ENCODE peak calls at places on chromosome 4, in ten cellular contexts. T, J, C, P, Y, V, Q, E, O and R are unnamed samples.

GRCh38 chr4:130479020-130479419 is 1383.1 kb downstream of the C4orf33 start:
- DNase-seq in T (no peak), J (no peak), C (no peak), P (no peak), Y (no peak), V (no peak), Q (no peak), E (no peak), O (no peak), R (no peak)

GRCh38 chr4:162498168-162498567 is 334.4 kb upstream of the FSTL5 start:
- DNase-seq in T (no peak), J (no peak), C (no peak), P (no peak), Y (no peak), V (no peak), Q (no peak), E (no peak), O (no peak), R (no peak)

GRCh38 chr4:134388351-134388750 is 186.8 kb upstream of the PABPC4L start:
- DNase-seq in T (no peak), J (no peak), C (no peak), P (no peak), Y (no peak), V (no peak), Q (peak), E (no peak), O (no peak), R (no peak)

GRCh38 chr4:170497105-170497504 is 407.3 kb upstream of the AADAT start:
- DNase-seq in T (no peak), J (peak), C (no peak), P (no peak), Y (no peak), V (peak), Q (no peak), E (no peak), O (no peak), R (no peak)

GRCh38 chr4:108372678-108373077 is 203.9 kb upstream of the LEF1 start:
- DNase-seq in T (no peak), J (no peak), C (no peak), P (no peak), Y (no peak), V (peak), Q (no peak), E (no peak), O (no peak), R (no peak)

GRCh38 chr4:10181745-10182445 is 65.3 kb upstream of the WDR1 start:
- DNase-seq in T (no peak), J (no peak), C (no peak), P (no peak), Y (no peak), V (no peak), Q (no peak), E (no peak), O (no peak), R (no peak)

GRCh38 chr4:164956766-164957643 is 20.5 kb downstream of the TRIM61 start:
- DNase-seq in T (no peak), J (peak), C (peak), P (peak), Y (peak), V (peak), Q (no peak), E (peak), O (peak), R (peak)

GRCh38 chr4:3765271-3766206 is 646 bp upstream of the ADRA2C start:
- DNase-seq in T (peak), J (peak), C (no peak), P (no peak), Y (peak), V (no peak), Q (no peak), E (no peak), O (no peak), R (no peak)

GRCh38 chr4:122896270-122896669 is 26.1 kb downstream of the NUDT6 start:
- DNase-seq in T (no peak), J (no peak), C (no peak), P (no peak), Y (no peak), V (no peak), Q (no peak), E (no peak), O (no peak), R (no peak)

GRCh38 chr4:145557720-145558119 is 61.5 kb upstream of the MMAA start:
- DNase-seq in T (peak), J (peak), C (peak), P (peak), Y (peak), V (peak), Q (peak), E (peak), O (peak), R (peak)

GRCh38 chr4:38706301-38706700 is 42.3 kb downstream of the KLF3 start:
- DNase-seq in T (no peak), J (no peak), C (no peak), P (no peak), Y (no peak), V (no peak), Q (no peak), E (no peak), O (no peak), R (no peak)

GRCh38 chr4:1050486-1051213 is 39.2 kb downstream of the FGFRL1 start:
- DNase-seq in T (no peak), J (no peak), C (peak), P (no peak), Y (no peak), V (no peak), Q (no peak), E (no peak), O (no peak), R (no peak)

GRCh38 chr4:85548841-85549240 is 73.9 kb downstream of the ARHGAP24 start:
- DNase-seq in T (no peak), J (no peak), C (no peak), P (no peak), Y (no peak), V (no peak), Q (no peak), E (no peak), O (no peak), R (no peak)

GRCh38 chr4:14916554-14917304 is 85.6 kb upstream of the CPEB2 start:
- DNase-seq in T (no peak), J (no peak), C (no peak), P (no peak), Y (no peak), V (no peak), Q (no peak), E (peak), O (no peak), R (no peak)

GRCh38 chr4:77010841-77011354 is 61.3 kb downstream of the SEPTIN11 start:
- DNase-seq in T (no peak), J (no peak), C (no peak), P (no peak), Y (no peak), V (no peak), Q (no peak), E (no peak), O (no peak), R (no peak)

GRCh38 chr4:120520761-120521160 is 401.8 kb downstream of the PRDM5 start:
- DNase-seq in T (no peak), J (no peak), C (no peak), P (no peak), Y (no peak), V (no peak), Q (no peak), E (no peak), O (no peak), R (no peak)

GRCh38 chr4:152735302-152735917 is 44.1 kb downstream of the TIGD4 start:
- DNase-seq in T (no peak), J (no peak), C (no peak), P (no peak), Y (no peak), V (no peak), Q (no peak), E (no peak), O (no peak), R (no peak)

GRCh38 chr4:610411-611261 is 14.7 kb upstream of the PDE6B start:
- DNase-seq in T (peak), J (no peak), C (no peak), P (no peak), Y (no peak), V (no peak), Q (no peak), E (peak), O (no peak), R (no peak)

GRCh38 chr4:87516683-87517082 is 12.5 kb downstream of the SPARCL1 start:
- DNase-seq in T (no peak), J (no peak), C (no peak), P (no peak), Y (no peak), V (no peak), Q (no peak), E (no peak), O (no peak), R (no peak)

GRCh38 chr4:139455187-139455586 is 1.3 kb downstream of the RAB33B start:
- DNase-seq in T (no peak), J (no peak), C (no peak), P (no peak), Y (no peak), V (no peak), Q (no peak), E (no peak), O (no peak), R (no peak)